ENCODE peak calls at places on chromosomes 11 and 22, in five cellular contexts. N, K, P, D and E are unnamed samples.

GRCh38 chr11:128828350-128828749 is 38.7 kb downstream of the KCNJ1 start:
- DNase-seq in N (no peak), K (no peak), P (peak; percentile 61), D (peak; percentile 16), E (no peak)

GRCh38 chr22:35230839-35231584 is 26.3 kb upstream of the HMGXB4 start:
- DNase-seq in N (no peak), K (peak; percentile 51), P (peak; percentile 48), D (peak; percentile 29), E (no peak)

GRCh38 chr22:26161746-26162145 is 7.5 kb upstream of the SEZ6L start:
- DNase-seq in N (no peak), K (no peak), P (no peak), D (no peak), E (no peak)

GRCh38 chr11:125275905-125276634 is 111.5 kb downstream of the PKNOX2 start:
- DNase-seq in N (peak; percentile 45), K (no peak), P (no peak), D (no peak), E (peak; percentile 77)

GRCh38 chr11:11420512-11420911 is 67.5 kb upstream of the CSNK2A3 start:
- DNase-seq in N (no peak), K (no peak), P (no peak), D (no peak), E (no peak)

GRCh38 chr22:27867114-27867957 is 51.7 kb downstream of the PITPNB start:
- DNase-seq in N (no peak), K (no peak), P (no peak), D (no peak), E (no peak)

GRCh38 chr22:29078036-29078868 is 5.4 kb downstream of the KREMEN1 start:
- DNase-seq in N (no peak), K (no peak), P (no peak), D (no peak), E (no peak)

GRCh38 chr11:82864268-82864667 is 36.0 kb downstream of the PRCP start:
- DNase-seq in N (peak; percentile 43), K (peak; percentile 57), P (peak; percentile 94), D (peak; percentile 82), E (peak; percentile 81)

GRCh38 chr11:68142028-68142412 is 20.8 kb upstream of the CHKA start:
- DNase-seq in N (no peak), K (no peak), P (peak; percentile 86), D (peak; percentile 61), E (no peak)

GRCh38 chr22:48808038-48808960 is 1019.4 kb downstream of the BRD1 start:
- DNase-seq in N (no peak), K (no peak), P (peak; percentile 50), D (no peak), E (no peak)

GRCh38 chr11:110919241-110919893 is 207.1 kb upstream of the ARHGAP20 start:
- DNase-seq in N (no peak), K (no peak), P (no peak), D (no peak), E (no peak)

GRCh38 chr11:70731670-70732492 is 333.6 kb downstream of the CTTN start:
- DNase-seq in N (no peak), K (no peak), P (no peak), D (no peak), E (no peak)

GRCh38 chr22:50710886-50711285 is 27.1 kb upstream of the ACR start:
- DNase-seq in N (no peak), K (no peak), P (no peak), D (no peak), E (no peak)

GRCh38 chr11:4454031-4454430 is 4.9 kb downstream of the OR52K2 start:
- DNase-seq in N (peak; percentile 52), K (no peak), P (no peak), D (no peak), E (peak; percentile 30)

GRCh38 chr22:50473088-50473487 is 1.7 kb downstream of the SBF1 start:
- DNase-seq in N (no peak), K (peak; percentile 35), P (no peak), D (peak; percentile 36), E (peak; percentile 37)

GRCh38 chr22:18060646-18061620 is 16.9 kb upstream of the PEX26 start:
- DNase-seq in N (peak; percentile 90), K (peak; percentile 88), P (no peak), D (peak; percentile 65), E (peak; percentile 49)

GRCh38 chr11:79438631-79439429 is 2.0 kb downstream of the TENM4 start:
- DNase-seq in N (peak; percentile 51), K (no peak), P (peak; percentile 90), D (no peak), E (peak; percentile 49)

GRCh38 chr11:75400110-75400865 is 970 bp downstream of the RPS3 start:
- DNase-seq in N (peak; percentile 22), K (peak; percentile 49), P (no peak), D (peak; percentile 35), E (peak; percentile 40)

GRCh38 chr11:72378704-72379383 is 55.5 kb downstream of the CLPB start:
- DNase-seq in N (no peak), K (no peak), P (no peak), D (no peak), E (no peak)

GRCh38 chr11:33912405-33913361 is 20.8 kb upstream of the LMO2 start:
- DNase-seq in N (peak; percentile 87), K (no peak), P (no peak), D (peak; percentile 83), E (peak; percentile 92)

GRCh38 chr11:76074178-76075112 is 131.9 kb downstream of the WNT11 start:
- DNase-seq in N (no peak), K (no peak), P (no peak), D (peak; percentile 27), E (no peak)

GRCh38 chr22:38685761-38686160 is 4.0 kb downstream of the TOMM22 start:
- DNase-seq in N (no peak), K (no peak), P (no peak), D (no peak), E (no peak)

GRCh38 chr22:38681784-38682335 is at the start of gene TOMM22:
- DNase-seq in N (peak; percentile 85), K (peak; percentile 75), P (peak; percentile 97), D (peak; percentile 82), E (peak; percentile 83)
- TF ChIP-seq CTCF in N (peak; percentile 76), K (peak; percentile 97), P (no peak), D (peak; percentile 77), E (peak; percentile 39)

DNA sequence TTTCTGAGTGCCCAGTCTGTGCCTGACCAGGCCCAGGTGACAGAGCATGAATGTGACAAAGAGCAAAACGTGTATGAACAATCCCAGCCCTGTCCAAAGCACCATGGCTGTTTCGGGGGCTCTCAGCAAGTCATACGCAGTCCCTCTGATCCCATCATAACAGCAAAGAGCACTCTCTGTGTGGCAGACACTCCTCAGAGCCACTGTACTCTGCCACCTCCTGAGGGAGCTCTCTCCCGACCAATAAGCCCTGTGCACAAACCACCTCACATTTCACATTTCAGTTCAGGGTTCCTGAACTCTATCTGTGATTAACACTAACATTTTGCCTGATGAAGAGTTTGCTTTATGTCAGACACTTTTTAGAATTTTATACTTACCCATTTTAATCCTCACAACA is 6.6 kb downstream of the DGCR2 start:
- DNase-seq in N (no peak), K (no peak), P (no peak), D (no peak), E (no peak)
- TF ChIP-seq CTCF in N (peak; percentile 1), K (peak; percentile 61), P (no peak), D (peak; percentile 35), E (no peak)

GRCh38 chr11:118294053-118294452 is 10.5 kb upstream of the CD3E start:
- DNase-seq in N (no peak), K (no peak), P (no peak), D (no peak), E (no peak)

GRCh38 chr11:118290923-118291322 is 13.6 kb upstream of the CD3E start:
- DNase-seq in N (peak; percentile 63), K (peak; percentile 74), P (no peak), D (peak; percentile 86), E (peak; percentile 75)

GRCh38 chr11:118291453-118291852 is 13.1 kb upstream of the CD3E start:
- DNase-seq in N (peak; percentile 68), K (no peak), P (no peak), D (peak; percentile 50), E (peak; percentile 65)

GRCh38 chr11:118295199-118295598 is 9.3 kb upstream of the CD3E start:
- DNase-seq in N (no peak), K (no peak), P (no peak), D (no peak), E (no peak)

GRCh38 chr11:118295834-118296454 is 8.6 kb upstream of the CD3E start:
- DNase-seq in N (peak; percentile 74), K (peak; percentile 28), P (no peak), D (peak; percentile 89), E (peak; percentile 68)
- TF ChIP-seq CTCF in N (peak; percentile 77), K (peak; percentile 67), P (no peak), D (peak; percentile 95), E (peak; percentile 36)

GRCh38 chr22:36563444-36563843 is 34.5 kb upstream of the EIF3D start:
- DNase-seq in N (no peak), K (no peak), P (no peak), D (no peak), E (no peak)

GRCh38 chr22:36562261-36562835 is 33.4 kb upstream of the EIF3D start:
- DNase-seq in N (peak; percentile 65), K (no peak), P (no peak), D (peak; percentile 59), E (peak; percentile 70)

GRCh38 chr22:36564422-36565151 is 35.6 kb upstream of the EIF3D start:
- DNase-seq in N (no peak), K (no peak), P (no peak), D (no peak), E (no peak)

GRCh38 chr22:36563898-36564297 is 34.9 kb upstream of the EIF3D start:
- DNase-seq in N (no peak), K (no peak), P (no peak), D (no peak), E (no peak)

DNA sequence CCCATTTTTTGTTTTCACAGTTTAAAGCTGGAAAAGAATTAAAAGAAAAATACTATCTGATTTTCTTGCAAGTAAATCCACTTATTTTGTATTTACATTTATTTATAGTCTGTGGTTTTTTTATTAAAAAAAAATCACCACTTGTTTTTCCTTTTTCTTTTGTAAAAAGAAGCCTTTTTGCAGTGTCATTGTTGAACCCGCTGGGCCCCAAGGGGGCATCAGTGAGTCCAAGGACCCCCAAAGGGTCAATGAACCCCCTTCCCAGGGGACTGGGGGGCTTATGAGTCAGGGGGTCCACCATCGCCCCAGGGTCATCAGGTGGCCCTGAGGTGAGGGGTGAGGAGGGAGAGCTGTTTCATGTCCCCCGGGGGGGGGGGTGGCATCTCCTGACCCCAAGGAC is 34.0 kb upstream of the EIF3D start:
- DNase-seq in N (no peak), K (no peak), P (no peak), D (no peak), E (no peak)
- TF ChIP-seq CTCF in N (no peak), K (no peak), P (no peak), D (no peak), E (no peak)